ENCODE peak calls at places on chromosomes 2 and 18, in six cellular contexts. K is neuronal stem cell, E is H9, I is IMR-90, M is H1, Z is mesenchymal stem cell. G is an unnamed sample.

GRCh38 chr2:101111262-101111838 is 39.8 kb downstream of the TBC1D8 start:
- DNase-seq in K (no peak), I (no peak), E (no peak), Z (no peak), M (no peak), G (no peak)

GRCh38 chr2:178163395-178163794 is 30.9 kb upstream of the OSBPL6 start:
- DNase-seq in K (no peak), Z (peak), M (no peak), E (no peak), I (peak), G (no peak)

GRCh38 chr2:196464311-196464710 is 175.2 kb upstream of the CCDC150 start:
- DNase-seq in M (no peak), K (no peak), Z (no peak), E (no peak), I (peak), G (no peak)

GRCh38 chr2:186968277-186968676 is 119.3 kb upstream of the ZSWIM2 start:
- DNase-seq in I (no peak), M (no peak), K (no peak), Z (no peak), E (no peak), G (no peak)

GRCh38 chr18:3236470-3236869 is 11.1 kb upstream of the MYL12A start:
- DNase-seq in I (no peak), K (no peak), M (no peak), E (no peak), Z (no peak), G (peak)

GRCh38 chr2:135688002-135688401 is 53.7 kb upstream of the UBXN4 start:
- DNase-seq in M (no peak), Z (peak), K (peak), E (no peak), I (peak), G (no peak)

GRCh38 chr2:48589170-48589767 is 28.4 kb upstream of the GTF2A1L start:
- DNase-seq in M (no peak), Z (peak), K (no peak), E (no peak), I (peak), G (peak)

GRCh38 chr2:58973831-58974281 is 732.7 kb upstream of the FANCL start:
- DNase-seq in Z (no peak), E (peak), M (no peak), K (no peak), I (no peak), G (peak)

GRCh38 chr18:71242981-71243380 is 954.1 kb downstream of the SOCS6 start:
- DNase-seq in Z (no peak), M (no peak), I (no peak), E (no peak), K (no peak), G (no peak)

GRCh38 chr2:143524001-143524608 is 394.9 kb downstream of the ARHGAP15 start:
- DNase-seq in Z (peak), M (no peak), K (no peak), I (peak), E (no peak), G (no peak)

GRCh38 chr2:202965810-202966454 is 48.7 kb upstream of the NBEAL1 start:
- DNase-seq in E (peak), K (no peak), Z (peak), M (no peak), I (peak), G (peak)

GRCh38 chr2:23445450-23445868 is 60.5 kb downstream of the KLHL29 start:
- DNase-seq in K (no peak), Z (peak), E (no peak), I (peak), M (peak), G (no peak)

GRCh38 chr18:28176674-28176932 is 327 bp downstream of the CDH2 start:
- DNase-seq in Z (no peak), M (peak), E (no peak), K (no peak), I (no peak), G (no peak)

GRCh38 chr2:218074031-218074430 is 5.0 kb downstream of the RUFY4 start:
- DNase-seq in E (peak), M (peak), Z (peak), I (peak), K (peak), G (peak)

GRCh38 chr2:99488999-99489757 is 639 bp downstream of the REV1 start:
- DNase-seq in M (peak), K (no peak), E (peak), I (peak), Z (peak), G (peak)

GRCh38 chr2:236762628-236763027 is 193.0 kb downstream of the ACKR3 start:
- DNase-seq in I (no peak), Z (no peak), M (no peak), E (no peak), K (no peak), G (no peak)

GRCh38 chr2:191573216-191573615 is 104.7 kb upstream of the NABP1 start:
- DNase-seq in Z (no peak), M (no peak), K (no peak), E (no peak), I (no peak), G (no peak)

GRCh38 chr18:59715445-59715844 is 18.2 kb upstream of the CCBE1 start:
- DNase-seq in E (no peak), M (no peak), K (no peak), I (peak), Z (peak), G (no peak)

GRCh38 chr2:174051039-174051438 is 85.9 kb upstream of the SP3 start:
- DNase-seq in K (no peak), Z (no peak), M (no peak), E (no peak), I (no peak), G (no peak)
- H2AK5ac ChIP-seq in K (no peak), Z (peak), M (no peak), E (no peak), I (peak), G (peak)

DNA sequence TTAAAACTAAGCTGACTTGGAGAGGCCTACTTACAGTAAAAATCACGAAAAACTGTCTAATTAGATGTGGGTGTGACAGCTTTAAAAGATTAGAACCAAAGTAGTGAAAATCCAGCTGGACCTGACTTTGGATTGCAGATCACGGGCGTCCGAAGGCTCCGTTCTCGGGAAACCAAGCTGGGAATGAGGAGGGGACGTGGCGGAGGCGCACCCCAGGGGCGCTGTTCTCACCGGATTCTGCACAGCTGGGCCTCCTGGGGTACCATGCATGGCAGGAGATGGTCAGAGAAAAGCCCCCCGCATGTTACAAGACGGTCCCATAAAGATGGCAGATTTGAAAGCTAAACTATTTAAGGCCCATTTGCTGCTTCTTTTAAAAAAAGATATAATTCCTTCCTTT is 5.0 kb upstream of the OTOS start:
- DNase-seq in E (no peak), M (no peak), I (no peak), K (no peak), Z (no peak), G (no peak)
- H4K91ac ChIP-seq in E (no peak), M (no peak), I (no peak), K (no peak), Z (no peak), G (no peak)

GRCh38 chr18:41490861-41491260 is 464.2 kb upstream of the PIK3C3 start:
- DNase-seq in Z (no peak), K (no peak), I (no peak), M (no peak), E (no peak), G (no peak)
- H2AFZ ChIP-seq in Z (no peak), K (no peak), I (no peak), M (no peak), E (no peak), G (no peak)

DNA sequence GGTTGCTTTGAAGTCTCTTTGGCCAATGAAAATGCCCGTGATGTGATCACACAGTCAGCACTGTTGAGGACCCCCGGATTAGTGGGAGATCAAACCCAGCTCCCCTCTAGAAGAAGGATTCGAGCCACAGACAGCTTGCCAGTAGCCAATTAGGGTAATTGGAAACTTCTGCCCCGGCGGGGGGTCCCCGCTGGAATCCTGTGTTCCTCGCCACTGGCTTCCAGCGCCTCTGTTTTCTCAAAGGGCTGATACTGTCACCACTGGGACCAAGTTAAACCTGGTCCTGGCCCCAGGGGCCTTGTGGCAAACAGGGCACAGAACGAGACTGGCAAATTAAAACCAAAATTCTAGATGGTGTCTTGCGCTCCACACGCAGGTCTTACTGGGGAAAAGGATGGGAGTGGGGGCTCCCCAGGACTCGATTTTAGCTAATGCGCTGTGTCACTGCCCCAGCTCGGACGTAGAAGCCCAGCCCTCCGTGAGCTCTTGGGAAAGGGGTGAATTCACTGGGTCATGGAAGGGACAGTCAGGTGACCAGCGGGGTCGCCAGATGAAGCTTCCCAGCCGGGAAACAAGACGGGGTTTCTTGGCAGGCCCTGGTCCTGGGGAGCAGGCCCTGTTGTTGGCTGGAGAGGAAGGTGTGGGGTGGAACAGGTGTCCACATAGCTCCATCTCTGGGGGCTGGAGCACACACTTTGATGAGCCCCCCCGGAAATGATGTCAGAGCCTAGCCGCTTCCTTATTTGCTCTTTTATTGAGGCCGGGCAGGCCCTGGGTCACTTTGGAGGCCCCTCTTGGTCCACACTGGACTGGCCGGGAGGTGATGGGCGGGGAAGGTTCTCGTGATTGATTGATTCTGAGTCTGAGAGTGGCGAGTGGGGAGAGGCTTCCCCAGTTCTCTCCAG is 90.2 kb downstream of the SMAD7 start:
- DNase-seq in K (peak), E (no peak), M (peak), Z (no peak), I (no peak), G (no peak)
- H2AK5ac ChIP-seq in K (peak), E (no peak), M (peak), Z (peak), I (no peak), G (peak)

G was measured in trophoblast cell.